ENCODE peak calls at places on chromosomes 6 and 20, in eight cellular contexts. U is AG09319; C is NCI-H1694 treated with DMSO at 0.1 percent for 48 hours; K is stimulated activated CD4-positive, alpha-beta T cell treated with anti-CD3 and anti-CD28 coated beads, Interleukin-1b, Interleukin-23, amount 100 ng/mL, for 4 hours; A is A549; I is fibroblast of lung; G is PC-3; O is hypothalamus. Z is an unnamed sample.
A peak's percentile ranks its signal among the peaks of the same experiment; 100 is the strongest.

GRCh38 chr6:95686272-95686671 is 108.9 kb downstream of the MANEA start:
- DNase-seq in U (no peak), C (peak; percentile 38), K (no peak), A (no peak), I (no peak), G (no peak), O (no peak), Z (no peak)

GRCh38 chr6:144006731-144007454 is 1.2 kb downstream of the PLAGL1 start:
- DNase-seq in U (no peak), C (no peak), K (no peak), A (peak; percentile 19), I (peak; percentile 77), G (peak; percentile 74), O (no peak), Z (no peak)

GRCh38 chr6:45310118-45310788 is 17.9 kb upstream of the RUNX2 start:
- DNase-seq in U (no peak), C (no peak), K (no peak), A (no peak), I (no peak), G (no peak), O (no peak), Z (no peak)

GRCh38 chr6:168041928-168042327 is 37.1 kb downstream of the FRMD1 start:
- DNase-seq in U (no peak), C (no peak), K (no peak), A (no peak), I (no peak), G (no peak), O (no peak), Z (no peak)

GRCh38 chr20:21083825-21084325 is 22.3 kb downstream of the LINC00237 start:
- DNase-seq in U (no peak), C (no peak), K (no peak), A (no peak), I (no peak), G (no peak), O (no peak), Z (no peak)

GRCh38 chr6:18072841-18073240 is 49.6 kb downstream of the NHLRC1 start:
- DNase-seq in U (no peak), C (no peak), K (no peak), A (no peak), I (no peak), G (no peak), O (no peak), Z (no peak)

GRCh38 chr6:91276315-91276714 is 689.4 kb upstream of the MAP3K7 start:
- DNase-seq in U (no peak), C (no peak), K (no peak), A (peak; percentile 9), I (peak; percentile 50), G (peak; percentile 16), O (no peak), Z (peak; percentile 42)

GRCh38 chr20:23753589-23753988 is 2.9 kb upstream of the CST1 start:
- DNase-seq in U (no peak), C (no peak), K (no peak), A (no peak), I (no peak), G (no peak), O (no peak), Z (no peak)

GRCh38 chr6:68778356-68779020 is 143.4 kb downstream of the ADGRB3 start:
- DNase-seq in U (no peak), C (peak; percentile 88), K (no peak), A (peak; percentile 24), I (peak; percentile 45), G (peak; percentile 50), O (no peak), Z (peak; percentile 57)

GRCh38 chr6:28710466-28711191 is 184.9 kb downstream of the GPX5 start:
- DNase-seq in U (no peak), C (peak; percentile 25), K (no peak), A (peak; percentile 87), I (peak; percentile 67), G (peak; percentile 25), O (no peak), Z (peak; percentile 69)

GRCh38 chr20:63045401-63045800 is 38.6 kb upstream of the BHLHE23 start:
- DNase-seq in U (no peak), C (no peak), K (no peak), A (no peak), I (no peak), G (no peak), O (no peak), Z (no peak)

GRCh38 chr6:3489032-3489757 is 32.3 kb upstream of the SLC22A23 start:
- DNase-seq in U (no peak), C (no peak), K (no peak), A (peak; percentile 13), I (peak; percentile 82), G (peak; percentile 25), O (no peak), Z (no peak)

GRCh38 chr20:48716541-48716940 is 111.3 kb downstream of the PREX1 start:
- DNase-seq in U (no peak), C (no peak), K (no peak), A (no peak), I (no peak), G (no peak), O (no peak), Z (no peak)

GRCh38 chr20:44074252-44075151 is 112.5 kb downstream of the JPH2 start:
- DNase-seq in U (peak; percentile 15), C (no peak), K (no peak), A (no peak), I (peak; percentile 68), G (peak; percentile 86), O (no peak), Z (no peak)